ENCODE peak calls at places on chromosomes 11 and 22, in six cellular contexts. F, M, Z, H, A and E are unnamed samples.

GRCh38 chr11:36452231-36452630 is 57.8 kb downstream of the TRAF6 start:
- DNase-seq in F (no peak), M (no peak), Z (peak; percentile 84), H (no peak), A (no peak), E (peak; percentile 43)

GRCh38 chr11:65429069-65429681 is 6.6 kb downstream of the NEAT1 start:
- DNase-seq in F (peak; percentile 60), M (no peak), Z (peak; percentile 75), H (peak; percentile 87), A (no peak), E (peak; percentile 54)

GRCh38 chr11:3200388-3201111 is 18.1 kb downstream of the MRGPRG start:
- DNase-seq in F (no peak), M (no peak), Z (no peak), H (no peak), A (no peak), E (no peak)

GRCh38 chr11:103055174-103055890 is 36.6 kb downstream of the DCUN1D5 start:
- DNase-seq in F (no peak), M (no peak), Z (peak; percentile 62), H (peak; percentile 76), A (peak; percentile 0), E (peak; percentile 39)

GRCh38 chr22:44698531-44699421 is 3.2 kb upstream of the PRR5 start:
- DNase-seq in F (no peak), M (no peak), Z (peak; percentile 76), H (peak; percentile 74), A (no peak), E (peak; percentile 34)

GRCh38 chr22:45972868-45973212 is 4.1 kb downstream of the WNT7B start:
- DNase-seq in F (no peak), M (no peak), Z (no peak), H (no peak), A (no peak), E (no peak)

GRCh38 chr11:61091373-61092279 is 10.7 kb upstream of the CD5 start:
- DNase-seq in F (no peak), M (no peak), Z (peak; percentile 5), H (peak; percentile 41), A (no peak), E (no peak)

GRCh38 chr11:107591446-107592236 is 694 bp downstream of the ELMOD1 start:
- DNase-seq in F (no peak), M (no peak), Z (peak; percentile 21), H (peak; percentile 21), A (peak; percentile 3), E (no peak)

GRCh38 chr22:22048981-22049531 is 66.5 kb upstream of the TOP3B start:
- DNase-seq in F (no peak), M (no peak), Z (no peak), H (no peak), A (no peak), E (no peak)